ENCODE peak calls at places on chromosome 15, in nine cellular contexts. E is astrocyte of the spinal cord; M is stimulated activated CD8-positive, alpha-beta memory T cell treated with anti-CD3 and anti-CD28 coated beads, Interleukin-4, amount 100 ng/mL, for 48 hours; W is testis; I is HCEC 1CT; V is A172; D is stromal cell of bone marrow; L is ACHN; J is mesothelial cell of epicardium. Y is an unnamed sample.

GRCh38 chr15:59723686-59724336 is 34.7 kb upstream of the BNIP2 start:
- DNase-seq in E (no peak), M (no peak), W (no peak), I (no peak), V (no peak), D (no peak), L (no peak), J (no peak), Y (no peak)

GRCh38 chr15:80275946-80276345 is 23.9 kb upstream of the CTXND1 start:
- DNase-seq in E (no peak), M (no peak), W (no peak), I (peak; percentile 56), V (peak; percentile 41), D (no peak), L (no peak), J (no peak), Y (peak; percentile 4)

GRCh38 chr15:97955040-97955439 is 5.5 kb upstream of the ARRDC4 start:
- DNase-seq in E (no peak), M (no peak), W (no peak), I (no peak), V (no peak), D (no peak), L (no peak), J (no peak), Y (no peak)

GRCh38 chr15:39728844-39729243 is 53.8 kb downstream of the FSIP1 start:
- DNase-seq in E (no peak), M (no peak), W (no peak), I (no peak), V (peak; percentile 23), D (no peak), L (no peak), J (no peak), Y (no peak)

GRCh38 chr15:86445750-86446149 is 366.1 kb downstream of the AGBL1 start:
- DNase-seq in E (no peak), M (no peak), W (no peak), I (no peak), V (no peak), D (no peak), L (no peak), J (no peak), Y (no peak)

GRCh38 chr15:81071130-81071529 is 62.9 kb upstream of the CFAP161 start:
- DNase-seq in E (peak; percentile 47), M (no peak), W (no peak), I (peak; percentile 13), V (no peak), D (peak; percentile 82), L (no peak), J (no peak), Y (peak; percentile 13)

GRCh38 chr15:79430901-79431635 is 1.1 kb upstream of the MINAR1 start:
- DNase-seq in E (no peak), M (no peak), W (no peak), I (no peak), V (no peak), D (no peak), L (no peak), J (no peak), Y (no peak)

GRCh38 chr15:34064443-34064842 is 25.4 kb upstream of the AVEN start:
- DNase-seq in E (no peak), M (no peak), W (no peak), I (no peak), V (no peak), D (no peak), L (no peak), J (no peak), Y (no peak)

GRCh38 chr15:62565620-62566019 is 400.5 kb upstream of the C2CD4B start:
- DNase-seq in E (no peak), M (no peak), W (no peak), I (no peak), V (no peak), D (no peak), L (no peak), J (no peak), Y (no peak)

GRCh38 chr15:34114739-34115138 is 12.9 kb downstream of the PGBD4 start:
- DNase-seq in E (no peak), M (no peak), W (no peak), I (no peak), V (no peak), D (no peak), L (no peak), J (no peak), Y (no peak)

GRCh38 chr15:74337607-74338211 is 29.7 kb downstream of the CYP11A1 start:
- DNase-seq in E (no peak), M (no peak), W (no peak), I (no peak), V (no peak), D (no peak), L (no peak), J (no peak), Y (no peak)

GRCh38 chr15:79418693-79419279 is 13.3 kb upstream of the MINAR1 start:
- DNase-seq in E (no peak), M (no peak), W (no peak), I (no peak), V (no peak), D (no peak), L (no peak), J (no peak), Y (no peak)

GRCh38 chr15:75350601-75351331 is 3.9 kb downstream of the NEIL1 start:
- DNase-seq in E (no peak), M (no peak), W (no peak), I (no peak), V (no peak), D (no peak), L (no peak), J (no peak), Y (no peak)

GRCh38 chr15:68206711-68207151 is 1.6 kb upstream of the CALML4 start:
- DNase-seq in E (no peak), M (no peak), W (no peak), I (no peak), V (no peak), D (no peak), L (no peak), J (no peak), Y (no peak)